ENCODE peak calls at places on chromosomes 6 and 20, in four cellular contexts. Q, M, Y and C are unnamed samples. For H3K4me1, the result is how much of the 10 kb centered on the place peaks cover.

GRCh38 chr6:25042599-25042936 is 106.8 kb upstream of the RIPOR2 start:
- DNase-seq in Q (no peak), M (no peak), Y (no peak), C (no peak)

GRCh38 chr6:141169419-141169818 is 963.3 kb upstream of the GJE1 start:
- DNase-seq in Q (no peak), M (peak), Y (no peak), C (no peak)

GRCh38 chr6:106966671-106967522 is 7.6 kb downstream of the CD24 start:
- DNase-seq in Q (no peak), M (no peak), Y (no peak), C (no peak)

GRCh38 chr6:12313311-12313991 is 23.3 kb downstream of the EDN1 start:
- DNase-seq in Q (no peak), M (no peak), Y (no peak), C (no peak)

GRCh38 chr6:14118444-14118843 is 872 bp downstream of the CD83 start:
- DNase-seq in Q (no peak), M (no peak), Y (no peak), C (no peak)

GRCh38 chr20:38633577-38634093 is 32.0 kb downstream of the ARHGAP40 start:
- DNase-seq in Q (no peak), M (peak), Y (no peak), C (no peak)

GRCh38 chr6:71072508-71072907 is 115.6 kb upstream of the B3GAT2 start:
- DNase-seq in Q (no peak), M (no peak), Y (no peak), C (no peak)

GRCh38 chr6:117371492-117371891 is 54.2 kb downstream of the ROS1 start:
- DNase-seq in Q (no peak), M (no peak), Y (no peak), C (no peak)

GRCh38 chr20:45346851-45347250 is 1.4 kb downstream of the SDC4 start:
- DNase-seq in Q (no peak), M (no peak), Y (no peak), C (no peak)

DNA sequence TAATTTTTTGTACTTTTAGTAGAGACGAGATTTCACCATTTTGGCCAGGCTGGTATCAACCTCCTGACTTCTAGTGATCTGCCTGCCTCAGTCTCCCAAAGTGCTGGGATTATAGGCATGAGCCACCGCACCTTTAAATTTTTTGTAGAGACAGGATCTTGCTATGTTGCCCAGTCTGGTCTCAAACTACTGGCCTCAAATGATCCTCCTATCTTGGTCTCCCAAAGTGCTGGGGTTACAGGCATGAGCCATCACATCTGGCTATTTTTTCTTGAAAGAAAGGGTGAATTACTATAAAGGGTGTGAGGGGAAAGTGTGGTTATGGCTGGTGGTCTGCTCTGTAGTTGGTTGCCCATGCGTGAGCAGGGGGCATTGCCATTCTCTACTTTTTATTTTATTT is 1.6 kb downstream of the LY6G6F start:
- DNase-seq in Q (no peak), M (no peak), Y (no peak), C (no peak)
- H3K4me1 ChIP-seq in Q (under half), M (under half), Y (under half), C (under half)

GRCh38 chr20:37328149-37328945 is 17.6 kb upstream of the SRC start:
- DNase-seq in Q (peak), M (no peak), Y (no peak), C (no peak)

GRCh38 chr20:37326666-37327065 is 19.3 kb upstream of the SRC start:
- DNase-seq in Q (no peak), M (no peak), Y (no peak), C (no peak)

GRCh38 chr20:37329481-37330165 is 16.3 kb upstream of the SRC start:
- DNase-seq in Q (no peak), M (no peak), Y (no peak), C (no peak)

GRCh38 chr20:37325206-37325605 is 20.7 kb upstream of the SRC start:
- DNase-seq in Q (no peak), M (no peak), Y (no peak), C (no peak)

GRCh38 chr20:37327748-37328147 is 18.2 kb upstream of the SRC start:
- DNase-seq in Q (peak), M (peak), Y (peak), C (no peak)
- H3K4me3 ChIP-seq in Q (no peak), M (no peak), Y (no peak), C (no peak)

GRCh38 chr6:124389127-124389526 is 573.1 kb upstream of the RNF217 start:
- DNase-seq in Q (no peak), M (no peak), Y (no peak), C (no peak)
- TF ChIP-seq CTCF in Q (no peak), M (no peak), Y (no peak), C (no peak)

GRCh38 chr6:6556738-6557503 is 31.6 kb upstream of the LY86 start:
- DNase-seq in Q (no peak), M (peak), Y (no peak), C (no peak)
- H3K4me1 ChIP-seq in Q (under half), M (under half), Y (under half), C (under half)